ENCODE peak calls at places on chromosomes 6 and 20, in eight cellular contexts. I is HT1080; X is effector memory CD8-positive, alpha-beta T cell; O is HEK293T; G is NCI-H1092 treated with DMSO at 0.1 percent for 48 hours; A is HFF-Myc; K is PC-3; Y is activated naive CD8-positive, alpha-beta T cell treated with anti-CD3 and anti-CD28 coated beads, Interleukin-2, amount 10 ng/mL, durations not matched to agents 7 days and 5 days. B is an unnamed sample.

GRCh38 chr6:137811121-137811911 is 55.7 kb upstream of the TNFAIP3 start:
- DNase-seq in K (peak), O (peak), Y (peak), G (no peak), A (peak), I (peak), X (peak), B (no peak)

GRCh38 chr6:129110687-129111343 is 227.9 kb downstream of the LAMA2 start:
- DNase-seq in I (no peak), O (no peak), K (no peak), A (no peak), X (no peak), Y (no peak), G (no peak), B (no peak)

GRCh38 chr6:131949909-131950766 is 1.0 kb downstream of the CCN2 start:
- DNase-seq in Y (peak), X (no peak), I (peak), O (peak), K (peak), G (peak), A (peak), B (peak)

GRCh38 chr20:9884666-9885065 is 45.8 kb upstream of the PAK5 start:
- DNase-seq in A (no peak), I (peak), X (no peak), G (peak), O (peak), K (peak), Y (no peak), B (no peak)

GRCh38 chr6:34170341-34170740 is 24.5 kb upstream of the GRM4 start:
- DNase-seq in I (no peak), Y (no peak), A (no peak), X (no peak), O (no peak), K (no peak), G (no peak), B (no peak)

GRCh38 chr20:14553774-14554524 is 216.5 kb upstream of the FLRT3 start:
- DNase-seq in K (no peak), I (peak), Y (no peak), O (no peak), X (no peak), A (no peak), G (no peak), B (no peak)

GRCh38 chr6:151087861-151088598 is 151.7 kb upstream of the AKAP12 start:
- DNase-seq in A (no peak), I (no peak), O (no peak), G (no peak), X (no peak), K (no peak), Y (no peak), B (no peak)

GRCh38 chr6:1624071-1624847 is 14.5 kb downstream of the FOXC1 start:
- DNase-seq in X (no peak), A (no peak), K (no peak), Y (no peak), G (no peak), I (no peak), O (no peak), B (no peak)

GRCh38 chr20:2890743-2891142 is 17.5 kb downstream of the PTPRA start:
- DNase-seq in G (no peak), A (no peak), X (no peak), Y (no peak), I (peak), O (no peak), K (peak), B (no peak)

GRCh38 chr6:137673603-137674002 is 179.4 kb upstream of the OLIG3 start:
- DNase-seq in I (no peak), K (no peak), Y (no peak), O (no peak), G (no peak), A (no peak), X (no peak), B (no peak)

GRCh38 chr6:88840806-88841539 is 122.4 kb downstream of the RNGTT start:
- DNase-seq in O (no peak), G (no peak), A (no peak), Y (no peak), X (no peak), I (no peak), K (no peak), B (no peak)

GRCh38 chr6:11318835-11319813 is 86.7 kb upstream of the NEDD9 start:
- DNase-seq in A (no peak), X (no peak), O (no peak), K (no peak), Y (no peak), I (no peak), G (no peak), B (no peak)

GRCh38 chr6:86937219-86938079 is at the start of gene HTR1E:
- DNase-seq in O (peak), Y (peak), A (no peak), X (no peak), K (peak), I (peak), G (no peak), B (peak)

GRCh38 chr20:55530763-55531162 is 474.6 kb downstream of the CBLN4 start:
- DNase-seq in G (no peak), A (no peak), O (no peak), Y (no peak), X (no peak), K (no peak), I (no peak), B (no peak)

B was measured in D341Med.